ENCODE peak calls at places on chromosomes 13 and 19, in nine cellular contexts. C is A549, Y is tibial nerve, L is lower leg skin, V is GM12892, F is NB4, M is stomach, H is heart left ventricle, A is adrenal gland. N is an unnamed sample.

GRCh38 chr13:95536629-95537241 is 15.8 kb upstream of the CLDN10 start:
- DNase-seq in C (peak), Y (no peak), L (no peak), V (no peak), F (peak), M (no peak), H (no peak), A (no peak), N (no peak)

GRCh38 chr13:97855570-97855970 is 97.9 kb upstream of the IPO5 start:
- DNase-seq in C (peak), Y (no peak), L (no peak), V (no peak), F (peak), M (no peak), H (peak), A (peak), N (peak)

GRCh38 chr19:3062165-3063105 is at the start of gene TLE5:
- DNase-seq in C (no peak), Y (no peak), L (peak), V (peak), F (peak), M (peak), H (peak), A (peak), N (no peak)

GRCh38 chr19:56660381-56661105 is 11.0 kb downstream of the ZNF835 start:
- DNase-seq in C (no peak), Y (no peak), L (peak), V (no peak), F (no peak), M (no peak), H (peak), A (peak), N (peak)

GRCh38 chr13:83618966-83619365 is 263.3 kb downstream of the SLITRK1 start:
- DNase-seq in C (no peak), Y (no peak), L (no peak), V (no peak), F (no peak), M (no peak), H (no peak), A (no peak), N (no peak)

GRCh38 chr13:60756306-60756705 is 359.3 kb downstream of the TDRD3 start:
- DNase-seq in C (no peak), Y (no peak), L (no peak), V (no peak), F (no peak), M (no peak), H (no peak), A (no peak), N (no peak)

GRCh38 chr19:2255112-2255845 is 938 bp downstream of the JSRP1 start:
- DNase-seq in C (no peak), Y (no peak), L (no peak), V (no peak), F (no peak), M (no peak), H (no peak), A (no peak), N (no peak)

GRCh38 chr19:17942181-17942580 is 9.4 kb downstream of the CCDC124 start:
- DNase-seq in C (no peak), Y (no peak), L (no peak), V (no peak), F (no peak), M (no peak), H (no peak), A (no peak), N (no peak)

GRCh38 chr19:17448190-17448967 is at the start of gene TMEM221:
- DNase-seq in C (peak), Y (peak), L (peak), V (peak), F (peak), M (peak), H (peak), A (peak), N (peak)

GRCh38 chr13:71864094-71864980 is 2.7 kb downstream of the DACH1 start:
- DNase-seq in C (no peak), Y (no peak), L (no peak), V (no peak), F (peak), M (no peak), H (peak), A (peak), N (peak)

DNA sequence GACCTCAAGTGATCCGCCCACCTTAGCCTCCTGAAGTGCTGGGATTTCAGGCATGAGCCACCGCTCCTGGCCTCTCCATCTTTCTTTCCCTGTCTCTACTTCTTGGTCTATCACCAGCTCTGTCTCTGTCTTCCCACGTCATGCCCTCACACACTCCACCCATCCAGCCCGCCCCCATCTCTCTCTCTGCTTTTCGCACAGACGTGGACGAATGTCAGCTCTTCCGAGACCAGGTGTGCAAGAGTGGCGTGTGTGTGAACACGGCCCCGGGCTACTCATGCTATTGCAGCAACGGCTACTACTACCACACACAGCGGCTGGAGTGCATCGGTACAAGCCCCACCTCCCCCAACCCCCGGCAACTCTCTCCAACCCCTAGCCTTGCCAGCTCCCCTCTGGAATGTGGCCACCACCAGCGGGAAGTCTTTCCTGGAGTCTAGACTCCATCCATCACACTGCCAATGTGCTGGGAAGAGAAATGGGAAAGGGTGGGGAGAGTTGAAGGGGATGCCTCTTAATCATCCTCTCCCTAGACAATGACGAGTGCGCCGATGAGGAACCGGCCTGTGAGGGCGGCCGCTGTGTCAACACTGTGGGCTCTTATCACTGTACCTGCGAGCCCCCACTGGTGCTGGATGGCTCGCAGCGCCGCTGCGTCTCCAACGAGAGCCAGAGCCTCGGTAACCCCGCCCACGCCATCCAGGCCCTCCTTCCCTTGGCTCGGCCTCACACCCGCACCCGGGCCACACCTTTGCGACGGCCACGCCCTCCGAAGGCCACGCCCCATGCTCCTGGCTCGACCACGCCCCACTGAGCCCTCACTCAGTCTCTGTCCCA is 22.5 kb downstream of the LTBP4 start:
- DNase-seq in C (peak), Y (no peak), L (no peak), V (no peak), F (peak), M (no peak), H (no peak), A (no peak), N (peak)
- TF ChIP-seq POLR2A in C (no peak), Y (no peak), L (no peak), V (no peak), F (no peak), M (no peak), H (no peak), A (no peak), N (no peak)

GRCh38 chr13:58495668-58496067 is 864.1 kb downstream of the PCDH17 start:
- DNase-seq in C (no peak), Y (no peak), L (no peak), V (no peak), F (no peak), M (no peak), H (no peak), A (no peak), N (no peak)
- TF ChIP-seq POLR2A in C (no peak), Y (no peak), L (no peak), V (no peak), F (no peak), M (no peak), H (no peak), A (no peak), N (no peak)

DNA sequence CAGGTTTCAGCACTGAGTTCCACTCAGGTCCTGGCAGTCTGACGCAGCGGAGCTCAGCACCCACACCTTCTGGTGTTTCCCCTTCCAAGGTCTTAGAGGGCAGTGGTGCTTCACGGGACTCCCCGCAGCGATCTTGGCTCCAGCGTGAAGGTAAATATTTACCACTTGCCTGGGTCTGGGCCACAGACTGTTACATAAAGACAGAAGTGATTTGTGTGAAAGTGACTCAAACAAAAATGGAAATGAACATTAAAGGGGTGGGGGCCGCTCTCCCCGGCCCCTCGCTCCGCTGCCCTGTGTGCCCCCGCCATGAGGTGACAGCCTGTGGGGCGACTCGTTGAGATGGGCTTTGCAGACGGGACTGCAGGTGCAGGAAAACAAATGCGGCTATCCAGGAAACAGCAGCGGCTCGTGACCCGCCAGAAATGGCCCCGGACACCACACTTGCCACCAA is 55.0 kb downstream of the GGACT start:
- DNase-seq in C (no peak), Y (no peak), L (no peak), V (no peak), F (no peak), M (peak), H (no peak), A (no peak), N (no peak)
- TF ChIP-seq POLR2A in C (no peak), Y (no peak), L (no peak), V (no peak), F (no peak), M (no peak), H (no peak), A (no peak), N (no peak)

GRCh38 chr19:39970674-39971379 is at the start of gene PSMC4:
- DNase-seq in C (peak), Y (peak), L (peak), V (peak), F (peak), M (peak), H (peak), A (peak), N (peak)
- TF ChIP-seq POLR2A in C (peak), Y (peak), L (peak), V (peak), F (peak), M (peak), H (peak), A (peak), N (peak)

GRCh38 chr13:26051231-26052135 is at the start of gene SHISA2:
- DNase-seq in C (peak), Y (no peak), L (no peak), V (peak), F (peak), M (peak), H (peak), A (no peak), N (no peak)
- TF ChIP-seq POLR2A in C (peak), Y (peak), L (no peak), V (no peak), F (peak), M (no peak), H (no peak), A (no peak), N (peak)

GRCh38 chr19:47047272-47047930 is 1.0 kb downstream of the TMEM160 start:
- DNase-seq in C (no peak), Y (no peak), L (no peak), V (no peak), F (no peak), M (no peak), H (no peak), A (no peak), N (no peak)

GRCh38 chr19:47045867-47046470 is 2.5 kb downstream of the TMEM160 start:
- DNase-seq in C (no peak), Y (no peak), L (no peak), V (no peak), F (peak), M (no peak), H (no peak), A (no peak), N (no peak)

GRCh38 chr19:47049307-47049700 is 880 bp upstream of the TMEM160 start:
- DNase-seq in C (no peak), Y (no peak), L (no peak), V (no peak), F (no peak), M (no peak), H (no peak), A (no peak), N (no peak)

GRCh38 chr19:47044946-47045866 is 3.2 kb downstream of the TMEM160 start:
- DNase-seq in C (no peak), Y (no peak), L (no peak), V (no peak), F (no peak), M (no peak), H (no peak), A (no peak), N (no peak)

DNA sequence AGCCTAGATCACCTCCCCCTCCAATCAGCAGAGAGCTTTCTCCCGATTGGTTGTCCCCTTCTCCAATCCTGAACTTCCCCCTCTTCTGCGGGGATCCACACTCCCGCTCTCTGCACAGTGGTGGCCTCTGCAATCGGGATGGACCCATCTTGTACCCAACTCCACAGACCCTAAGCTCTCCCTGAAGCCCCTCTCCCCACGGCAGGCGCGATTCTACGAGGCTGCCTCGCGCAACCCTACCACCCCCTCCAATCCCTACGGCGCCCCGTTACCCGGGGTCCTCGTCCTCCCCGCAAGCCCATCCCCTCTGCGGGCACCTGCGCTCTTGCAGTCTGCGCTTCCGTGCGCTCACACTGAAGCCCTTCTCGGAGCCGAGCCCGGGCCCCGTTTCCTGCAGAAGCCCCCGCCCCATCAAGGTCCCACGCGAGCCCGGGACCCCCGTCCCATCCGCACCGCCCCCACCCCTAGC is 459 bp downstream of the TMEM160 start:
- DNase-seq in C (peak), Y (peak), L (peak), V (peak), F (peak), M (peak), H (peak), A (peak), N (peak)
- TF ChIP-seq POLR2A in C (peak), Y (peak), L (no peak), V (no peak), F (peak), M (no peak), H (no peak), A (no peak), N (peak)

DNA sequence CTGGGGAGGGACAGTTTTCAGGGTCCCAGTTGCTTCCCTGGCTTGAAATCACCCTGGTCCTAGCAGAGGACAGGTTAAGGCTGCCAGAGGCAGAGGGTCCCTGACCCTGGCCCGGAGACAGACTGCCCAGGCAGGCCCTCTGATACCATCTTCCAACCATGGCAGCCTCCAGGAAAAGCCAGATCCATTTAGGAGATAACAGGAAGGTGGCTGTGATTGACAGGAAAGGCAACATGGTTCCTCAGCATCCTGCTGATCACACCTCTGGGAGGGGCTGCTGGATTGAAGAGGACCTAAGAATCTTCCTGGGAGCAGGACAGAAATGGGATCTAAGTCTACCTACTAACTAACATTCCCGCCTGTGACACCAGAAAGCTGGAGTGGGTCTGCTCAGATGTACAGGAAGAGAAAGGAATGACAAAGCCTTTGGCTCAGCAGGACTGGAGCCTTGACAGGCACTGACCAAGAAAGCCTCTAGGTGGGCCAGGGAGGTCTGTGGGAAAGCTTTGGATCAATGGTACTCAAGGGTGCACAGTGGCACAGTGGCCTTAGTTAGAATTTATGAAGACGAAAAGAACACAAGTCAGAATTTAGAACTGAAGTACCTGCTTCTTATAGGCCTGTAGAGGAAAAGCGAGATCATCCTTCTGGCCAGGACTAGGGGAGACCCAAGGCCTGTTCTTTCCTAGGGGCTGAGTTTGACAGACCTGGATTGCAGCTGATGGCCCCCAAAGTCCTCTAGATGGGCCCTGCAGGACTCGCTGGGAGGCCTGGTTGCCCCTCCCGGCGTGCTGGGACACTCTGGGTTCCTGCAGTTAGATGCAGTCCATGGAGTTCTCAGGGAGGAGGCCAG is 2.3 kb upstream of the PRKACA start:
- DNase-seq in C (no peak), Y (no peak), L (no peak), V (no peak), F (no peak), M (no peak), H (no peak), A (no peak), N (no peak)
- TF ChIP-seq POLR2A in C (no peak), Y (no peak), L (no peak), V (no peak), F (no peak), M (no peak), H (no peak), A (no peak), N (no peak)

DNA sequence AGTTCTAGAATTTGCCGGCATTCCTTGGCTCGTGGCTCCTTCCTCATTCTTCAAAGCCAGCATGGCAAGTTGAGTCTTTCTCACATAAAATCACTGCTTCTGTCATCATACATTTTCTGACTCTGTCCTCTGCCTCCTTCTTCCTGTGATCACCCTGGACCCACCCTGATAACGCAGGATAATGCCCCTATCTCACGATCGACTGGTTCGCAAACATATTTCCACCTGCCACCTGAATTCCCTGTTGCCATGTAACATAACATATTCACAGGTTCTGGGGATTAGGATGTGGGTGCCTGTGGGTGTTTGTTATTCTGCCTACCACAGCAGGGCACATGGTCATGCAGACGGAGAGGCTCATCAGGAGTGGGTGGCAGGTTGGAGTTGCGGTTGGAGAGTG is 177.7 kb downstream of the NHLRC3 start:
- DNase-seq in C (no peak), Y (no peak), L (no peak), V (no peak), F (no peak), M (no peak), H (no peak), A (no peak), N (no peak)
- TF ChIP-seq POLR2A in C (no peak), Y (no peak), L (no peak), V (no peak), F (no peak), M (no peak), H (no peak), A (no peak), N (no peak)

N was measured in uterus.